ENCODE peak calls at places on chromosomes 12 and 14, in five cellular contexts. R is hypothalamus, K is skeletal muscle cell, B is Kasumi-1, C is H1. D is an unnamed sample.

GRCh38 chr12:63795944-63796343 is 16.2 kb downstream of the RXYLT1 start:
- DNase-seq in R (no peak), K (no peak), B (no peak), C (no peak), D (no peak)

GRCh38 chr12:15931590-15932053 is 20.5 kb downstream of the DERA start:
- DNase-seq in R (no peak), K (no peak), B (no peak), C (no peak), D (peak; percentile 43)

GRCh38 chr12:124970647-124971402 is 18.1 kb downstream of the DHX37 start:
- DNase-seq in R (no peak), K (no peak), B (no peak), C (no peak), D (no peak)

GRCh38 chr12:53234236-53234635 is 2.2 kb upstream of the RARG start:
- DNase-seq in R (peak; percentile 20), K (no peak), B (no peak), C (no peak), D (no peak)

GRCh38 chr14:81127785-81128184 is 93.0 kb downstream of the GTF2A1 start:
- DNase-seq in R (no peak), K (no peak), B (no peak), C (no peak), D (no peak)

GRCh38 chr12:53696285-53696654 is 20.4 kb upstream of the ATP5MC2 start:
- DNase-seq in R (peak; percentile 44), K (peak; percentile 55), B (peak; percentile 20), C (peak; percentile 75), D (peak; percentile 96)

GRCh38 chr12:7915911-7916403 is 20.0 kb downstream of the SLC2A3 start:
- DNase-seq in R (no peak), K (no peak), B (no peak), C (no peak), D (no peak)

GRCh38 chr12:4009979-4010704 is 136.9 kb upstream of the PARP11 start:
- DNase-seq in R (no peak), K (no peak), B (no peak), C (no peak), D (no peak)

GRCh38 chr14:102028733-102029132 is 58.1 kb downstream of the HSP90AA1 start:
- DNase-seq in R (no peak), K (peak; percentile 19), B (no peak), C (no peak), D (no peak)

GRCh38 chr12:92295523-92295922 is 149.9 kb upstream of the BTG1 start:
- DNase-seq in R (no peak), K (no peak), B (no peak), C (no peak), D (no peak)

GRCh38 chr12:46124848-46125619 is 134.7 kb upstream of the SCAF11 start:
- DNase-seq in R (peak; percentile 47), K (peak; percentile 58), B (peak; percentile 81), C (no peak), D (peak; percentile 84)

GRCh38 chr12:112464605-112465004 is 45.9 kb downstream of the PTPN11 start:
- DNase-seq in R (no peak), K (no peak), B (no peak), C (no peak), D (no peak)

GRCh38 chr12:121753844-121754264 is 39.6 kb downstream of the RHOF start:
- DNase-seq in R (peak; percentile 80), K (no peak), B (no peak), C (no peak), D (peak; percentile 88)

GRCh38 chr12:28795306-28795705 is 353.8 kb upstream of the FAR2 start:
- DNase-seq in R (no peak), K (no peak), B (no peak), C (no peak), D (peak; percentile 71)

GRCh38 chr12:108296933-108297332 is 42.2 kb downstream of the CMKLR1 start:
- DNase-seq in R (no peak), K (no peak), B (no peak), C (no peak), D (peak; percentile 16)

GRCh38 chr12:12890815-12891645 is at the start of gene GPRC5A:
- DNase-seq in R (no peak), K (no peak), B (peak; percentile 4), C (no peak), D (peak; percentile 82)

GRCh38 chr14:50475460-50475859 is 56.9 kb downstream of the MAP4K5 start:
- DNase-seq in R (no peak), K (no peak), B (no peak), C (no peak), D (no peak)